ENCODE peak calls at places on chromosome 14, in ten cellular contexts. One of them, this sample, is unnamed.

GRCh38 chr14:104657114-104657524 is 32.3 kb upstream of the INF2 start:
- DNase-seq in ovary: no peak
- DNase-seq in RWPE2: no peak
- DNase-seq in upper lobe of right lung: peak
- DNase-seq in A549: no peak
- DNase-seq in lower lobe of right lung: no peak
- DNase-seq in GM12865: peak
- DNase-seq in gastrocnemius medialis: no peak
- DNase-seq in cardiac fibroblast: no peak
- DNase-seq in fibroblast of lung: no peak
- DNase-seq in this sample: peak

GRCh38 chr14:37668646-37669045 is 73.2 kb downstream of the TTC6 start:
- DNase-seq in ovary: no peak
- DNase-seq in RWPE2: no peak
- DNase-seq in upper lobe of right lung: no peak
- DNase-seq in A549: no peak
- DNase-seq in lower lobe of right lung: no peak
- DNase-seq in GM12865: no peak
- DNase-seq in gastrocnemius medialis: no peak
- DNase-seq in cardiac fibroblast: peak
- DNase-seq in fibroblast of lung: peak
- DNase-seq in this sample: no peak

GRCh38 chr14:95156765-95157194 is 549 bp downstream of the DICER1 start:
- DNase-seq in ovary: peak
- DNase-seq in RWPE2: peak
- DNase-seq in upper lobe of right lung: peak
- DNase-seq in A549: peak
- DNase-seq in lower lobe of right lung: peak
- DNase-seq in GM12865: peak
- DNase-seq in gastrocnemius medialis: peak
- DNase-seq in cardiac fibroblast: peak
- DNase-seq in fibroblast of lung: no peak
- DNase-seq in this sample: peak

GRCh38 chr14:74909911-74910310 is 13.1 kb downstream of the RPS6KL1 start:
- DNase-seq in ovary: no peak
- DNase-seq in RWPE2: no peak
- DNase-seq in upper lobe of right lung: no peak
- DNase-seq in A549: no peak
- DNase-seq in lower lobe of right lung: no peak
- DNase-seq in GM12865: no peak
- DNase-seq in gastrocnemius medialis: no peak
- DNase-seq in cardiac fibroblast: no peak
- DNase-seq in fibroblast of lung: no peak
- DNase-seq in this sample: no peak

GRCh38 chr14:104020471-104020870 is 65.0 kb upstream of the ASPG start:
- DNase-seq in ovary: no peak
- DNase-seq in RWPE2: no peak
- DNase-seq in upper lobe of right lung: no peak
- DNase-seq in A549: no peak
- DNase-seq in lower lobe of right lung: no peak
- DNase-seq in GM12865: no peak
- DNase-seq in gastrocnemius medialis: no peak
- DNase-seq in cardiac fibroblast: no peak
- DNase-seq in fibroblast of lung: no peak
- DNase-seq in this sample: no peak

GRCh38 chr14:99320105-99320572 is 48.1 kb upstream of the BCL11B start:
- DNase-seq in ovary: no peak
- DNase-seq in RWPE2: no peak
- DNase-seq in upper lobe of right lung: peak
- DNase-seq in A549: peak
- DNase-seq in lower lobe of right lung: peak
- DNase-seq in GM12865: peak
- DNase-seq in gastrocnemius medialis: no peak
- DNase-seq in cardiac fibroblast: peak
- DNase-seq in fibroblast of lung: peak
- DNase-seq in this sample: peak

GRCh38 chr14:103108749-103109207 is 14.3 kb downstream of the EXOC3L4 start:
- DNase-seq in ovary: no peak
- DNase-seq in RWPE2: no peak
- DNase-seq in upper lobe of right lung: no peak
- DNase-seq in A549: no peak
- DNase-seq in lower lobe of right lung: no peak
- DNase-seq in GM12865: peak
- DNase-seq in gastrocnemius medialis: peak
- DNase-seq in cardiac fibroblast: peak
- DNase-seq in fibroblast of lung: peak
- DNase-seq in this sample: no peak

GRCh38 chr14:99055816-99056215 is 216.2 kb downstream of the BCL11B start:
- DNase-seq in ovary: no peak
- DNase-seq in RWPE2: no peak
- DNase-seq in upper lobe of right lung: no peak
- DNase-seq in A549: no peak
- DNase-seq in lower lobe of right lung: no peak
- DNase-seq in GM12865: peak
- DNase-seq in gastrocnemius medialis: no peak
- DNase-seq in cardiac fibroblast: no peak
- DNase-seq in fibroblast of lung: no peak
- DNase-seq in this sample: no peak

GRCh38 chr14:32202941-32203882 is at the start of gene RNU6-8:
- DNase-seq in ovary: peak
- DNase-seq in RWPE2: peak
- DNase-seq in upper lobe of right lung: peak
- DNase-seq in A549: peak
- DNase-seq in lower lobe of right lung: peak
- DNase-seq in GM12865: peak
- DNase-seq in gastrocnemius medialis: peak
- DNase-seq in cardiac fibroblast: peak
- DNase-seq in fibroblast of lung: peak
- DNase-seq in this sample: peak

GRCh38 chr14:32201816-32202467 is at the start of gene RNU6-7:
- DNase-seq in ovary: peak
- DNase-seq in RWPE2: no peak
- DNase-seq in upper lobe of right lung: no peak
- DNase-seq in A549: no peak
- DNase-seq in lower lobe of right lung: peak
- DNase-seq in GM12865: peak
- DNase-seq in gastrocnemius medialis: peak
- DNase-seq in cardiac fibroblast: no peak
- DNase-seq in fibroblast of lung: peak
- DNase-seq in this sample: peak

GRCh38 chr14:32202468-32202865 is 602 bp downstream of the RNU6-8 start:
- DNase-seq in ovary: no peak
- DNase-seq in RWPE2: no peak
- DNase-seq in upper lobe of right lung: no peak
- DNase-seq in A549: no peak
- DNase-seq in lower lobe of right lung: no peak
- DNase-seq in GM12865: peak
- DNase-seq in gastrocnemius medialis: no peak
- DNase-seq in cardiac fibroblast: peak
- DNase-seq in fibroblast of lung: no peak
- DNase-seq in this sample: no peak

GRCh38 chr14:32205554-32205953 is 2.5 kb upstream of the RNU6-8 start:
- DNase-seq in ovary: no peak
- DNase-seq in RWPE2: no peak
- DNase-seq in upper lobe of right lung: no peak
- DNase-seq in A549: no peak
- DNase-seq in lower lobe of right lung: no peak
- DNase-seq in GM12865: no peak
- DNase-seq in gastrocnemius medialis: no peak
- DNase-seq in cardiac fibroblast: no peak
- DNase-seq in fibroblast of lung: no peak
- DNase-seq in this sample: no peak

DNA sequence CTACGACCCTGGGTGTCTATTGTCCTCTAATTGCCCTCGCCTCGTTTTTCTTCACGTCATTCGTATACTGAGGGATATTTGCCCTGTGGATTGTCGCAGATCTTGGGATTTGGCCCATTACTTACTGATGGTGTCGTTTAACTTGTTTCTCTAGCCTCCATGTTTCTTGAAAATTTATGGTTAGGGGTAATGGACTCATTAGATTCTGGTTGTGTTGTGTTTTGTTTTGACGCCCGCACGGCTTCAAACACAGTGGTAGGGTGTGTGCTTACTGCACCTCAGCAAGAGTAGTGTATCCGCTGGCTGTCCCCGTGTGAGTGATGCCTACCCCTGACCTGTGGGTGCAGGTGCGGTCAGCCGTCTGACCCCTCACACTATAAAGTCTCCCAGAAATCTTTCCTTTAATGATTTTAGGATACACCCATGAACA is 874 bp upstream of the RNU6-8 start:
- DNase-seq in ovary: peak
- DNase-seq in RWPE2: no peak
- DNase-seq in upper lobe of right lung: no peak
- DNase-seq in A549: no peak
- DNase-seq in lower lobe of right lung: no peak
- DNase-seq in GM12865: peak
- DNase-seq in gastrocnemius medialis: peak
- DNase-seq in cardiac fibroblast: no peak
- DNase-seq in fibroblast of lung: peak
- DNase-seq in this sample: peak
- H3K4me3 ChIP-seq in ovary: peak
- H3K4me3 ChIP-seq in RWPE2: peak
- H3K4me3 ChIP-seq in upper lobe of right lung: peak
- H3K4me3 ChIP-seq in A549: peak
- H3K4me3 ChIP-seq in lower lobe of right lung: peak
- H3K4me3 ChIP-seq in GM12865: peak
- H3K4me3 ChIP-seq in gastrocnemius medialis: peak
- H3K4me3 ChIP-seq in cardiac fibroblast: peak
- H3K4me3 ChIP-seq in fibroblast of lung: peak
- H3K4me3 ChIP-seq in this sample: peak

GRCh38 chr14:59463773-59464650 is 1.2 kb downstream of the GPR135 start:
- DNase-seq in ovary: peak
- DNase-seq in RWPE2: no peak
- DNase-seq in upper lobe of right lung: peak
- DNase-seq in A549: no peak
- DNase-seq in lower lobe of right lung: peak
- DNase-seq in GM12865: peak
- DNase-seq in gastrocnemius medialis: no peak
- DNase-seq in cardiac fibroblast: no peak
- DNase-seq in fibroblast of lung: peak
- DNase-seq in this sample: peak

GRCh38 chr14:59460378-59460777 is 4.8 kb downstream of the GPR135 start:
- DNase-seq in ovary: no peak
- DNase-seq in RWPE2: no peak
- DNase-seq in upper lobe of right lung: no peak
- DNase-seq in A549: no peak
- DNase-seq in lower lobe of right lung: no peak
- DNase-seq in GM12865: no peak
- DNase-seq in gastrocnemius medialis: no peak
- DNase-seq in cardiac fibroblast: no peak
- DNase-seq in fibroblast of lung: no peak
- DNase-seq in this sample: no peak

GRCh38 chr14:59464651-59465569 is at the start of gene GPR135:
- DNase-seq in ovary: peak
- DNase-seq in RWPE2: peak
- DNase-seq in upper lobe of right lung: peak
- DNase-seq in A549: no peak
- DNase-seq in lower lobe of right lung: peak
- DNase-seq in GM12865: peak
- DNase-seq in gastrocnemius medialis: peak
- DNase-seq in cardiac fibroblast: peak
- DNase-seq in fibroblast of lung: peak
- DNase-seq in this sample: peak

GRCh38 chr14:59461891-59462290 is 3.3 kb downstream of the GPR135 start:
- DNase-seq in ovary: no peak
- DNase-seq in RWPE2: no peak
- DNase-seq in upper lobe of right lung: no peak
- DNase-seq in A549: no peak
- DNase-seq in lower lobe of right lung: no peak
- DNase-seq in GM12865: no peak
- DNase-seq in gastrocnemius medialis: no peak
- DNase-seq in cardiac fibroblast: no peak
- DNase-seq in fibroblast of lung: no peak
- DNase-seq in this sample: no peak

DNA sequence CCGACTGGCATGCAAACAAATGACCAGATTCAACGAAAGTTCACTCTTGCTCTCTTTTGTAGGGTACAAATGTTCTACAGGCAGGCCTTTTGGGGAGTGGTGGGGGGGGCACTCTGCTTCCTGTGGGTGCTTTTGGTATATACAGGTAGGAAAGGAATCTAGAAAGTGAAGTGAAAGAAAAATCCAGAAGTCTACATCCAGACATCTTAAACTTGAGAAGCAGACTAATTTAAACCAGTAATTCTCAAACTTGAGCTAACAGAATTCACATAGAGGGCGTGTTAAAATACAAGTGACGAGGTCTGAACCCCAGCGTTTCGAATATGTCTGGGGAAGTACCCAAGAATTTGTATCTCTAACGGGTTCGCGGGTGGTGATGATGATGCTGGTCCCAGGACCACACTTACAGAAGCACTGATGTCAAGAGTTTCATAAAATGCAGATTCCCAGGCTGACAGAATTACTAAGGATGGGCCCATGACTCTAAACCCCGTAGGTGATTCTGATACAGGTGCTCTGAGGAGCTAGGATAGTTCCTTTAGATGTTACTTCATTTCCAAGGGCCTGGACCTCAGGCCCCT is 480 bp upstream of the GPR135 start:
- DNase-seq in ovary: no peak
- DNase-seq in RWPE2: no peak
- DNase-seq in upper lobe of right lung: no peak
- DNase-seq in A549: no peak
- DNase-seq in lower lobe of right lung: no peak
- DNase-seq in GM12865: no peak
- DNase-seq in gastrocnemius medialis: no peak
- DNase-seq in cardiac fibroblast: no peak
- DNase-seq in fibroblast of lung: no peak
- DNase-seq in this sample: no peak
- H3K4me3 ChIP-seq in ovary: peak
- H3K4me3 ChIP-seq in RWPE2: no peak
- H3K4me3 ChIP-seq in upper lobe of right lung: peak
- H3K4me3 ChIP-seq in A549: no peak
- H3K4me3 ChIP-seq in lower lobe of right lung: peak
- H3K4me3 ChIP-seq in GM12865: no peak
- H3K4me3 ChIP-seq in gastrocnemius medialis: peak
- H3K4me3 ChIP-seq in cardiac fibroblast: no peak
- H3K4me3 ChIP-seq in fibroblast of lung: no peak
- H3K4me3 ChIP-seq in this sample: peak

GRCh38 chr14:72552236-72552635 is 341.7 kb downstream of the DPF3 start:
- DNase-seq in ovary: no peak
- DNase-seq in RWPE2: no peak
- DNase-seq in upper lobe of right lung: no peak
- DNase-seq in A549: no peak
- DNase-seq in lower lobe of right lung: no peak
- DNase-seq in GM12865: no peak
- DNase-seq in gastrocnemius medialis: no peak
- DNase-seq in cardiac fibroblast: no peak
- DNase-seq in fibroblast of lung: no peak
- DNase-seq in this sample: no peak
- H3K4me3 ChIP-seq in ovary: no peak
- H3K4me3 ChIP-seq in RWPE2: no peak
- H3K4me3 ChIP-seq in upper lobe of right lung: no peak
- H3K4me3 ChIP-seq in A549: no peak
- H3K4me3 ChIP-seq in lower lobe of right lung: no peak
- H3K4me3 ChIP-seq in GM12865: no peak
- H3K4me3 ChIP-seq in gastrocnemius medialis: no peak
- H3K4me3 ChIP-seq in cardiac fibroblast: no peak
- H3K4me3 ChIP-seq in fibroblast of lung: no peak
- H3K4me3 ChIP-seq in this sample: no peak

DNA sequence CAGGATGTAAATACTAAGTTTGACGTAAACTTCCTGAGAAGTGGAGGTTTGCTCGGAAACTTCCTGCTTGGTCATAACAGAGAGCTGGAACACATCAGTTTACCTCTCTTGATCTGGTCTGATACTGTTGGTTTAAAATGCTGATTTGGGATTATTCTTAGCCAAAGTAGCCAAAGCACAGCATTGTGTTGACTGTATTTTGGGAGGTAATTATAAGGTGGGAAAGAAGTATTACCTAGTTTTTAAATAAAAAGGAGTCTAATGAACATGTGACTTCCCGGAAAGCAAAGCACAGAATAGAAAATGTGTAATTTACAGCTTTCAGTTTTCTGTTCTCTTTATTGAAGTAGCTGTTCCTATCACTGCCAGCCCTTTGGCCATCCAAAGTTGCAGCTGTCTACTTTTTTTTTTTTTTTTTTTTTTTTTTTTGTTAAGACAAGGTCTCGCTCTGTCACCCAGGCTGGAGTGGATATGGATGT is 52.2 kb upstream of the SRP54 start:
- DNase-seq in ovary: no peak
- DNase-seq in RWPE2: no peak
- DNase-seq in upper lobe of right lung: no peak
- DNase-seq in A549: no peak
- DNase-seq in lower lobe of right lung: no peak
- DNase-seq in GM12865: peak
- DNase-seq in gastrocnemius medialis: no peak
- DNase-seq in cardiac fibroblast: no peak
- DNase-seq in fibroblast of lung: no peak
- DNase-seq in this sample: no peak
- H3K4me3 ChIP-seq in ovary: no peak
- H3K4me3 ChIP-seq in RWPE2: no peak
- H3K4me3 ChIP-seq in upper lobe of right lung: no peak
- H3K4me3 ChIP-seq in A549: no peak
- H3K4me3 ChIP-seq in lower lobe of right lung: no peak
- H3K4me3 ChIP-seq in GM12865: peak
- H3K4me3 ChIP-seq in gastrocnemius medialis: no peak
- H3K4me3 ChIP-seq in cardiac fibroblast: no peak
- H3K4me3 ChIP-seq in fibroblast of lung: no peak
- H3K4me3 ChIP-seq in this sample: no peak

This sample was measured in spleen.